ENCODE peak calls at places on chromosome 2, in five cellular contexts. H is Ammon's horn, U is heart left ventricle, C is GM23248, A is iris pigment epithelial cell. K is an unnamed sample.

GRCh38 chr2:42834161-42834560 is 41.8 kb upstream of the HAAO start:
- DNase-seq in H (no peak), U (no peak), C (no peak), A (no peak), K (no peak)

GRCh38 chr2:224545884-224546644 is 39.1 kb downstream of the CUL3 start:
- DNase-seq in H (no peak), U (no peak), C (peak), A (peak), K (no peak)

GRCh38 chr2:218387369-218388194 is 5.5 kb downstream of the SLC11A1 start:
- DNase-seq in H (peak), U (no peak), C (peak), A (peak), K (peak)

GRCh38 chr2:16175247-16175825 is 235.0 kb downstream of the MYCN start:
- DNase-seq in H (no peak), U (no peak), C (no peak), A (no peak), K (no peak)

GRCh38 chr2:128425731-128426620 is 107.3 kb upstream of the HS6ST1 start:
- DNase-seq in H (no peak), U (no peak), C (no peak), A (no peak), K (no peak)

GRCh38 chr2:16962459-16962858 is 296.8 kb upstream of the CYRIA start:
- DNase-seq in H (no peak), U (no peak), C (no peak), A (no peak), K (no peak)

GRCh38 chr2:98090951-98091350 is 4.0 kb downstream of the VWA3B start:
- DNase-seq in H (no peak), U (no peak), C (no peak), A (no peak), K (no peak)

GRCh38 chr2:16262516-16263178 is 322.3 kb downstream of the MYCN start:
- DNase-seq in H (no peak), U (no peak), C (no peak), A (no peak), K (no peak)

GRCh38 chr2:182132605-182133004 is 147.0 kb downstream of the PPP1R1C start:
- DNase-seq in H (no peak), U (no peak), C (peak), A (peak), K (no peak)

GRCh38 chr2:180077295-180077906 is 70.3 kb upstream of the CWC22 start:
- DNase-seq in H (no peak), U (no peak), C (peak), A (peak), K (no peak)

GRCh38 chr2:36359006-36359580 is 3.5 kb downstream of the CRIM1 start:
- DNase-seq in H (no peak), U (no peak), C (peak), A (no peak), K (no peak)

GRCh38 chr2:200159366-200159720 is 147.2 kb upstream of the SPATS2L start:
- DNase-seq in H (no peak), U (no peak), C (no peak), A (peak), K (no peak)